ENCODE peak calls at places on chromosomes 6 and 20, in five cellular contexts. One of them, this sample, is unnamed.

GRCh38 chr20:50283922-50284810 is 93.5 kb downstream of the CEBPB start:
- DNase-seq in IMR-90: peak; percentile 66
- DNase-seq in stimulated activated CD8-positive, alpha-beta memory T cell treated with anti-CD3 and anti-CD28 coated beads, Interleukin-4, amount 100 ng/mL, for 1 hour: no peak
- DNase-seq in natural killer cell treated with Interleukin-12 subunit alpha and Interleukin-12 subunit beta and Interleukin-15 and Interleukin-18, amount 100 ng/mL, for 72 hours: peak; percentile 85
- DNase-seq in caudate nucleus: no peak
- DNase-seq in this sample: no peak

GRCh38 chr6:81241126-81241525 is 511.4 kb downstream of the TENT5A start:
- DNase-seq in caudate nucleus: no peak
- DNase-seq in IMR-90: peak; percentile 26
- DNase-seq in stimulated activated CD8-positive, alpha-beta memory T cell treated with anti-CD3 and anti-CD28 coated beads, Interleukin-4, amount 100 ng/mL, for 1 hour: no peak
- DNase-seq in natural killer cell treated with Interleukin-12 subunit alpha and Interleukin-12 subunit beta and Interleukin-15 and Interleukin-18, amount 100 ng/mL, for 72 hours: no peak
- DNase-seq in this sample: no peak

GRCh38 chr6:34021001-34021838 is 124.7 kb downstream of the GRM4 start:
- DNase-seq in stimulated activated CD8-positive, alpha-beta memory T cell treated with anti-CD3 and anti-CD28 coated beads, Interleukin-4, amount 100 ng/mL, for 1 hour: no peak
- DNase-seq in IMR-90: no peak
- DNase-seq in caudate nucleus: no peak
- DNase-seq in natural killer cell treated with Interleukin-12 subunit alpha and Interleukin-12 subunit beta and Interleukin-15 and Interleukin-18, amount 100 ng/mL, for 72 hours: no peak
- DNase-seq in this sample: no peak

GRCh38 chr6:157760589-157761330 is 62.3 kb upstream of the SNX9 start:
- DNase-seq in natural killer cell treated with Interleukin-12 subunit alpha and Interleukin-12 subunit beta and Interleukin-15 and Interleukin-18, amount 100 ng/mL, for 72 hours: no peak
- DNase-seq in stimulated activated CD8-positive, alpha-beta memory T cell treated with anti-CD3 and anti-CD28 coated beads, Interleukin-4, amount 100 ng/mL, for 1 hour: no peak
- DNase-seq in caudate nucleus: no peak
- DNase-seq in IMR-90: peak; percentile 90
- DNase-seq in this sample: no peak

GRCh38 chr20:63519765-63520593 is 586 bp upstream of the PPDPF start:
- DNase-seq in natural killer cell treated with Interleukin-12 subunit alpha and Interleukin-12 subunit beta and Interleukin-15 and Interleukin-18, amount 100 ng/mL, for 72 hours: peak; percentile 76
- DNase-seq in stimulated activated CD8-positive, alpha-beta memory T cell treated with anti-CD3 and anti-CD28 coated beads, Interleukin-4, amount 100 ng/mL, for 1 hour: peak; percentile 47
- DNase-seq in IMR-90: peak; percentile 29
- DNase-seq in caudate nucleus: no peak
- DNase-seq in this sample: peak; percentile 54

GRCh38 chr20:1987826-1988225 is 6.0 kb downstream of the PDYN start:
- DNase-seq in natural killer cell treated with Interleukin-12 subunit alpha and Interleukin-12 subunit beta and Interleukin-15 and Interleukin-18, amount 100 ng/mL, for 72 hours: no peak
- DNase-seq in IMR-90: no peak
- DNase-seq in caudate nucleus: no peak
- DNase-seq in stimulated activated CD8-positive, alpha-beta memory T cell treated with anti-CD3 and anti-CD28 coated beads, Interleukin-4, amount 100 ng/mL, for 1 hour: no peak
- DNase-seq in this sample: no peak

GRCh38 chr6:83188501-83188900 is 4.6 kb downstream of the PGM3 start:
- DNase-seq in stimulated activated CD8-positive, alpha-beta memory T cell treated with anti-CD3 and anti-CD28 coated beads, Interleukin-4, amount 100 ng/mL, for 1 hour: no peak
- DNase-seq in caudate nucleus: no peak
- DNase-seq in IMR-90: no peak
- DNase-seq in natural killer cell treated with Interleukin-12 subunit alpha and Interleukin-12 subunit beta and Interleukin-15 and Interleukin-18, amount 100 ng/mL, for 72 hours: no peak
- DNase-seq in this sample: no peak

GRCh38 chr20:58683132-58683531 is 9.5 kb upstream of the NPEPL1 start:
- DNase-seq in caudate nucleus: no peak
- DNase-seq in natural killer cell treated with Interleukin-12 subunit alpha and Interleukin-12 subunit beta and Interleukin-15 and Interleukin-18, amount 100 ng/mL, for 72 hours: no peak
- DNase-seq in IMR-90: no peak
- DNase-seq in stimulated activated CD8-positive, alpha-beta memory T cell treated with anti-CD3 and anti-CD28 coated beads, Interleukin-4, amount 100 ng/mL, for 1 hour: no peak
- DNase-seq in this sample: no peak

GRCh38 chr20:4227085-4227821 is 211.9 kb upstream of the RNF24 start:
- DNase-seq in stimulated activated CD8-positive, alpha-beta memory T cell treated with anti-CD3 and anti-CD28 coated beads, Interleukin-4, amount 100 ng/mL, for 1 hour: no peak
- DNase-seq in caudate nucleus: no peak
- DNase-seq in natural killer cell treated with Interleukin-12 subunit alpha and Interleukin-12 subunit beta and Interleukin-15 and Interleukin-18, amount 100 ng/mL, for 72 hours: no peak
- DNase-seq in IMR-90: peak; percentile 73
- DNase-seq in this sample: no peak

GRCh38 chr6:5094327-5094726 is 9.2 kb downstream of the PPP1R3G start:
- DNase-seq in IMR-90: peak; percentile 98
- DNase-seq in natural killer cell treated with Interleukin-12 subunit alpha and Interleukin-12 subunit beta and Interleukin-15 and Interleukin-18, amount 100 ng/mL, for 72 hours: no peak
- DNase-seq in stimulated activated CD8-positive, alpha-beta memory T cell treated with anti-CD3 and anti-CD28 coated beads, Interleukin-4, amount 100 ng/mL, for 1 hour: no peak
- DNase-seq in caudate nucleus: no peak
- DNase-seq in this sample: no peak

GRCh38 chr6:37868447-37868825 is 48.9 kb downstream of the ZFAND3 start:
- DNase-seq in natural killer cell treated with Interleukin-12 subunit alpha and Interleukin-12 subunit beta and Interleukin-15 and Interleukin-18, amount 100 ng/mL, for 72 hours: no peak
- DNase-seq in caudate nucleus: no peak
- DNase-seq in stimulated activated CD8-positive, alpha-beta memory T cell treated with anti-CD3 and anti-CD28 coated beads, Interleukin-4, amount 100 ng/mL, for 1 hour: no peak
- DNase-seq in IMR-90: peak; percentile 59
- DNase-seq in this sample: no peak

GRCh38 chr6:111722220-111722731 is 116.6 kb upstream of the TRAF3IP2 start:
- DNase-seq in stimulated activated CD8-positive, alpha-beta memory T cell treated with anti-CD3 and anti-CD28 coated beads, Interleukin-4, amount 100 ng/mL, for 1 hour: no peak
- DNase-seq in natural killer cell treated with Interleukin-12 subunit alpha and Interleukin-12 subunit beta and Interleukin-15 and Interleukin-18, amount 100 ng/mL, for 72 hours: no peak
- DNase-seq in caudate nucleus: no peak
- DNase-seq in IMR-90: peak; percentile 76
- DNase-seq in this sample: no peak

GRCh38 chr6:168874637-168875036 is 379.0 kb downstream of the THBS2 start:
- DNase-seq in stimulated activated CD8-positive, alpha-beta memory T cell treated with anti-CD3 and anti-CD28 coated beads, Interleukin-4, amount 100 ng/mL, for 1 hour: no peak
- DNase-seq in IMR-90: no peak
- DNase-seq in natural killer cell treated with Interleukin-12 subunit alpha and Interleukin-12 subunit beta and Interleukin-15 and Interleukin-18, amount 100 ng/mL, for 72 hours: no peak
- DNase-seq in caudate nucleus: no peak
- DNase-seq in this sample: no peak

GRCh38 chr6:44381739-44382138 is 5.8 kb upstream of the CDC5L start:
- DNase-seq in natural killer cell treated with Interleukin-12 subunit alpha and Interleukin-12 subunit beta and Interleukin-15 and Interleukin-18, amount 100 ng/mL, for 72 hours: no peak
- DNase-seq in stimulated activated CD8-positive, alpha-beta memory T cell treated with anti-CD3 and anti-CD28 coated beads, Interleukin-4, amount 100 ng/mL, for 1 hour: no peak
- DNase-seq in caudate nucleus: no peak
- DNase-seq in IMR-90: no peak
- DNase-seq in this sample: no peak

GRCh38 chr20:50005378-50006020 is 22.7 kb downstream of the SNAI1 start:
- DNase-seq in caudate nucleus: no peak
- DNase-seq in stimulated activated CD8-positive, alpha-beta memory T cell treated with anti-CD3 and anti-CD28 coated beads, Interleukin-4, amount 100 ng/mL, for 1 hour: no peak
- DNase-seq in natural killer cell treated with Interleukin-12 subunit alpha and Interleukin-12 subunit beta and Interleukin-15 and Interleukin-18, amount 100 ng/mL, for 72 hours: no peak
- DNase-seq in IMR-90: no peak
- DNase-seq in this sample: no peak

GRCh38 chr6:7126759-7127158 is 19.0 kb downstream of the RREB1 start:
- DNase-seq in stimulated activated CD8-positive, alpha-beta memory T cell treated with anti-CD3 and anti-CD28 coated beads, Interleukin-4, amount 100 ng/mL, for 1 hour: no peak
- DNase-seq in natural killer cell treated with Interleukin-12 subunit alpha and Interleukin-12 subunit beta and Interleukin-15 and Interleukin-18, amount 100 ng/mL, for 72 hours: no peak
- DNase-seq in caudate nucleus: no peak
- DNase-seq in IMR-90: no peak
- DNase-seq in this sample: no peak

GRCh38 chr6:42339991-42340401 is 111.7 kb downstream of the TRERF1 start:
- DNase-seq in natural killer cell treated with Interleukin-12 subunit alpha and Interleukin-12 subunit beta and Interleukin-15 and Interleukin-18, amount 100 ng/mL, for 72 hours: no peak
- DNase-seq in caudate nucleus: no peak
- DNase-seq in stimulated activated CD8-positive, alpha-beta memory T cell treated with anti-CD3 and anti-CD28 coated beads, Interleukin-4, amount 100 ng/mL, for 1 hour: no peak
- DNase-seq in IMR-90: peak; percentile 24
- DNase-seq in this sample: no peak

GRCh38 chr20:54173653-54174451 is at the start of gene CYP24A1:
- DNase-seq in caudate nucleus: no peak
- DNase-seq in IMR-90: no peak
- DNase-seq in stimulated activated CD8-positive, alpha-beta memory T cell treated with anti-CD3 and anti-CD28 coated beads, Interleukin-4, amount 100 ng/mL, for 1 hour: no peak
- DNase-seq in natural killer cell treated with Interleukin-12 subunit alpha and Interleukin-12 subunit beta and Interleukin-15 and Interleukin-18, amount 100 ng/mL, for 72 hours: no peak
- DNase-seq in this sample: no peak

GRCh38 chr20:36391955-36392354 is 85.8 kb downstream of the DLGAP4 start:
- DNase-seq in stimulated activated CD8-positive, alpha-beta memory T cell treated with anti-CD3 and anti-CD28 coated beads, Interleukin-4, amount 100 ng/mL, for 1 hour: no peak
- DNase-seq in natural killer cell treated with Interleukin-12 subunit alpha and Interleukin-12 subunit beta and Interleukin-15 and Interleukin-18, amount 100 ng/mL, for 72 hours: no peak
- DNase-seq in caudate nucleus: no peak
- DNase-seq in IMR-90: no peak
- DNase-seq in this sample: no peak

This sample was measured in central memory CD4-positive, alpha-beta T cell.